ENCODE peak calls at places on chromosomes 16 and 17, in six cellular contexts. P is stomach, Z is HL-60, G is breast epithelium, N is upper lobe of left lung, H is HCT116. I is an unnamed sample.
A peak's percentile ranks its signal among the peaks of the same experiment; 100 is the strongest.

GRCh38 chr16:75087040-75087979 is 29.3 kb downstream of the LDHD start:
- DNase-seq in G (no peak), N (peak; percentile 58), Z (peak; percentile 58), H (no peak), P (no peak), I (no peak)

GRCh38 chr17:44219126-44219635 is 294 bp downstream of the UBTF start:
- DNase-seq in Z (no peak), P (peak; percentile 71), N (no peak), H (no peak), G (peak; percentile 49), I (peak; percentile 42)

GRCh38 chr16:73196670-73197069 is 148.7 kb upstream of the ZFHX3 start:
- DNase-seq in G (peak; percentile 27), P (peak; percentile 80), N (no peak), Z (peak; percentile 64), H (peak; percentile 54), I (peak; percentile 73)

GRCh38 chr16:7849891-7850290 is 517.2 kb downstream of the RBFOX1 start:
- DNase-seq in P (no peak), H (no peak), N (no peak), Z (no peak), G (no peak), I (no peak)

GRCh38 chr16:82627811-82628339 is 1.1 kb downstream of the CDH13 start:
- DNase-seq in G (peak; percentile 19), N (peak; percentile 86), P (peak; percentile 50), H (no peak), Z (no peak), I (peak; percentile 52)

GRCh38 chr16:80710918-80711317 is 93.5 kb downstream of the CDYL2 start:
- DNase-seq in Z (no peak), P (no peak), N (no peak), G (no peak), H (no peak), I (no peak)

GRCh38 chr16:7615565-7615964 is 282.9 kb downstream of the RBFOX1 start:
- DNase-seq in G (no peak), N (no peak), Z (no peak), H (no peak), P (no peak), I (no peak)

GRCh38 chr17:80785477-80786178 is 206.0 kb upstream of the CHMP6 start:
- DNase-seq in N (no peak), Z (no peak), H (no peak), P (no peak), G (no peak), I (no peak)

GRCh38 chr16:54879681-54880080 is 51.0 kb upstream of the IRX5 start:
- DNase-seq in P (no peak), Z (no peak), G (no peak), N (no peak), H (no peak), I (no peak)

GRCh38 chr17:80984749-80985148 is 6.9 kb upstream of the CHMP6 start:
- DNase-seq in H (peak; percentile 88), Z (no peak), G (no peak), P (no peak), N (no peak), I (no peak)

GRCh38 chr16:89801800-89802199 is 14.6 kb downstream of the FANCA start:
- DNase-seq in H (no peak), G (no peak), P (no peak), Z (no peak), N (no peak), I (no peak)

GRCh38 chr16:82655315-82655714 is 28.5 kb downstream of the CDH13 start:
- DNase-seq in P (peak; percentile 36), G (no peak), H (no peak), Z (no peak), N (no peak), I (no peak)

GRCh38 chr17:1905190-1905919 is 75.5 kb downstream of the RPA1 start:
- DNase-seq in H (no peak), N (no peak), Z (no peak), P (no peak), G (no peak), I (no peak)

GRCh38 chr16:14020141-14020540 is 51.0 kb upstream of the MRTFB start:
- DNase-seq in H (no peak), P (no peak), G (no peak), N (no peak), Z (no peak), I (no peak)

GRCh38 chr17:76153202-76153601 is 12.2 kb upstream of the FOXJ1 start:
- DNase-seq in Z (no peak), G (no peak), N (no peak), P (no peak), H (no peak), I (no peak)

GRCh38 chr17:74380086-74380958 is 13.0 kb downstream of the GPR142 start:
- DNase-seq in P (peak; percentile 70), G (peak; percentile 39), H (peak; percentile 54), Z (peak; percentile 56), N (no peak), I (peak; percentile 44)

GRCh38 chr17:14427914-14428639 is 127.2 kb downstream of the HS3ST3B1 start:
- DNase-seq in H (no peak), N (no peak), P (no peak), G (no peak), Z (peak; percentile 1), I (no peak)

GRCh38 chr16:9102379-9102778 is 10.9 kb downstream of the HAPSTR1 start:
- DNase-seq in N (no peak), G (peak; percentile 61), Z (peak; percentile 67), P (no peak), H (no peak), I (no peak)

GRCh38 chr17:77555741-77556291 is 402.7 kb upstream of the TNRC6C start:
- DNase-seq in G (peak; percentile 30), H (no peak), P (no peak), Z (no peak), N (no peak), I (no peak)
- H3K27me3 ChIP-seq in G (peaks cover 9% of the 10 kb centered on the region), H (peaks cover 47% of the 10 kb centered on the region), P (peaks cover 28% of the 10 kb centered on the region), Z (no peaks in the 10 kb centered on the region), N (no peaks in the 10 kb centered on the region), I (no peaks in the 10 kb centered on the region)

GRCh38 chr17:73093286-73093685 is 798 bp upstream of the SLC39A11 start:
- DNase-seq in Z (no peak), G (no peak), H (no peak), P (no peak), N (no peak), I (no peak)
- TF ChIP-seq POLR2AphosphoS5 in Z (no peak), G (no peak), H (no peak), P (no peak), N (no peak), I (no peak)

GRCh38 chr17:50347894-50348291 is 2.0 kb downstream of the XYLT2 start:
- DNase-seq in G (no peak), Z (no peak), P (no peak), H (no peak), N (no peak), I (no peak)

GRCh38 chr17:50345443-50346312 is at the start of gene XYLT2:
- DNase-seq in P (peak; percentile 95), Z (peak; percentile 79), H (peak; percentile 57), G (peak; percentile 80), N (peak; percentile 99), I (peak; percentile 86)

GRCh38 chr17:50344712-50345380 is 1.1 kb upstream of the XYLT2 start:
- DNase-seq in N (no peak), P (peak; percentile 69), H (no peak), Z (no peak), G (no peak), I (no peak)

GRCh38 chr17:50347087-50347893 is 1.4 kb downstream of the XYLT2 start:
- DNase-seq in G (no peak), N (peak; percentile 44), Z (no peak), P (no peak), H (no peak), I (no peak)

GRCh38 chr17:50346313-50347086 is 574 bp downstream of the XYLT2 start:
- DNase-seq in P (peak; percentile 63), H (no peak), G (no peak), N (peak; percentile 90), Z (peak; percentile 29), I (peak; percentile 38)
- H3K27ac ChIP-seq in P (peak overlapping the region; percentile 89), H (peak overlapping the region; percentile 84), G (peak overlapping the region; percentile 78), N (peak overlapping the region; percentile 78), Z (peak overlapping the region; percentile 71), I (peak overlapping the region; percentile 71)

GRCh38 chr16:11632455-11632921 is 35.8 kb upstream of the SNN start:
- DNase-seq in G (peak; percentile 67), Z (peak; percentile 34), P (no peak), H (no peak), N (peak; percentile 80), I (no peak)
- H3K27me3 ChIP-seq in G (no peaks in the 10 kb centered on the region), Z (no peaks in the 10 kb centered on the region), P (no peaks in the 10 kb centered on the region), H (no peaks in the 10 kb centered on the region), N (no peaks in the 10 kb centered on the region), I (no peaks in the 10 kb centered on the region)

GRCh38 chr17:82613283-82614094 is 34.8 kb downstream of the WDR45B start:
- DNase-seq in G (no peak), P (no peak), N (no peak), Z (no peak), H (no peak), I (peak; percentile 61)
- TF ChIP-seq POLR2AphosphoS5 in G (no peak), P (no peak), N (no peak), Z (no peak), H (peak; percentile 41), I (peak; percentile 19)

I was measured in prostate gland.